ENCODE peak calls at places on chromosomes 5 and 9, in nine cellular contexts. Y, N, F, P, K, J, X, R and W are unnamed samples.

GRCh38 chr5:52015760-52016159 is 632.5 kb downstream of the ISL1 start:
- DNase-seq in Y (peak), N (no peak), F (no peak), P (no peak), K (no peak), J (no peak), X (no peak), R (no peak), W (no peak)

GRCh38 chr5:74326571-74327338 is 313.8 kb downstream of the ENC1 start:
- DNase-seq in Y (peak), N (peak), F (peak), P (peak), K (no peak), J (peak), X (peak), R (peak), W (peak)

GRCh38 chr5:35248843-35249780 is 18.8 kb upstream of the PRLR start:
- DNase-seq in Y (no peak), N (no peak), F (no peak), P (no peak), K (no peak), J (no peak), X (no peak), R (peak), W (no peak)

GRCh38 chr9:91312717-91313325 is 48.9 kb downstream of the AUH start:
- DNase-seq in Y (no peak), N (no peak), F (no peak), P (peak), K (no peak), J (no peak), X (no peak), R (no peak), W (peak)

GRCh38 chr9:124258765-124259272 is 1.1 kb downstream of the NEK6 start:
- DNase-seq in Y (peak), N (no peak), F (no peak), P (no peak), K (no peak), J (no peak), X (no peak), R (no peak), W (no peak)

GRCh38 chr5:4941957-4942830 is 197.9 kb upstream of the ADAMTS16 start:
- DNase-seq in Y (peak), N (no peak), F (no peak), P (peak), K (no peak), J (no peak), X (peak), R (no peak), W (no peak)

GRCh38 chr9:93652604-93653592 is 76.5 kb downstream of the PHF2 start:
- DNase-seq in Y (no peak), N (peak), F (no peak), P (no peak), K (peak), J (no peak), X (no peak), R (no peak), W (no peak)

GRCh38 chr5:88236866-88237642 is 31.6 kb downstream of the TMEM161B start:
- DNase-seq in Y (no peak), N (no peak), F (peak), P (peak), K (no peak), J (peak), X (no peak), R (peak), W (no peak)

GRCh38 chr5:44847453-44847852 is 38.7 kb downstream of the MRPS30 start:
- DNase-seq in Y (no peak), N (no peak), F (no peak), P (no peak), K (no peak), J (no peak), X (no peak), R (no peak), W (no peak)

GRCh38 chr9:77066388-77066787 is 46.9 kb downstream of the FOXB2 start:
- DNase-seq in Y (no peak), N (no peak), F (no peak), P (no peak), K (no peak), J (no peak), X (no peak), R (no peak), W (no peak)

GRCh38 chr5:14060218-14060617 is 82.9 kb upstream of the TRIO start:
- DNase-seq in Y (no peak), N (no peak), F (no peak), P (no peak), K (no peak), J (no peak), X (no peak), R (no peak), W (no peak)

GRCh38 chr9:120362446-120362845 is 217.5 kb downstream of the CDK5RAP2 start:
- DNase-seq in Y (no peak), N (no peak), F (no peak), P (no peak), K (no peak), J (peak), X (no peak), R (peak), W (no peak)

GRCh38 chr9:88258587-88258986 is 120.3 kb upstream of the SPATA31C2 start:
- DNase-seq in Y (no peak), N (no peak), F (no peak), P (no peak), K (no peak), J (peak), X (no peak), R (no peak), W (peak)

GRCh38 chr5:101390317-101390908 is 487.3 kb upstream of the ST8SIA4 start:
- DNase-seq in Y (peak), N (no peak), F (peak), P (peak), K (no peak), J (peak), X (peak), R (peak), W (peak)

GRCh38 chr9:131764568-131764967 is 24.7 kb upstream of the RAPGEF1 start:
- DNase-seq in Y (no peak), N (no peak), F (no peak), P (no peak), K (no peak), J (no peak), X (no peak), R (no peak), W (no peak)

GRCh38 chr5:150497274-150497988 is 10.5 kb upstream of the NDST1 start:
- DNase-seq in Y (no peak), N (peak), F (peak), P (peak), K (no peak), J (peak), X (no peak), R (peak), W (peak)

GRCh38 chr5:76175821-76176403 is 92.7 kb downstream of the SV2C start:
- DNase-seq in Y (peak), N (no peak), F (no peak), P (no peak), K (no peak), J (no peak), X (peak), R (no peak), W (no peak)

GRCh38 chr5:148005788-148006520 is 57.8 kb upstream of the SPINK5 start:
- DNase-seq in Y (no peak), N (no peak), F (no peak), P (no peak), K (no peak), J (no peak), X (peak), R (no peak), W (no peak)

GRCh38 chr5:132465095-132465707 is 25.4 kb downstream of the IRF1 start:
- DNase-seq in Y (no peak), N (no peak), F (no peak), P (no peak), K (peak), J (no peak), X (peak), R (no peak), W (no peak)

GRCh38 chr5:42894057-42894456 is 82.4 kb upstream of the SELENOP start:
- DNase-seq in Y (no peak), N (no peak), F (no peak), P (no peak), K (no peak), J (no peak), X (no peak), R (peak), W (no peak)

GRCh38 chr5:139795074-139796001 is at the start of gene PSD2:
- DNase-seq in Y (peak), N (peak), F (no peak), P (peak), K (no peak), J (no peak), X (peak), R (no peak), W (peak)

GRCh38 chr5:158212915-158213314 is 354.0 kb upstream of the CLINT1 start:
- DNase-seq in Y (no peak), N (no peak), F (no peak), P (peak), K (no peak), J (no peak), X (no peak), R (peak), W (peak)

GRCh38 chr9:72627147-72627546 is 105.7 kb downstream of the TMC1 start:
- DNase-seq in Y (no peak), N (peak), F (no peak), P (no peak), K (no peak), J (no peak), X (no peak), R (no peak), W (no peak)

GRCh38 chr5:178080056-178080455 is 33.3 kb upstream of the N4BP3 start:
- DNase-seq in Y (no peak), N (no peak), F (no peak), P (no peak), K (no peak), J (no peak), X (no peak), R (no peak), W (no peak)

GRCh38 chr5:138753794-138754698 is 821 bp downstream of the CTNNA1 start:
- DNase-seq in Y (peak), N (peak), F (peak), P (peak), K (no peak), J (peak), X (peak), R (peak), W (peak)

GRCh38 chr5:73985145-73985544 is 359.1 kb downstream of the ARHGEF28 start:
- DNase-seq in Y (no peak), N (no peak), F (no peak), P (peak), K (no peak), J (peak), X (no peak), R (peak), W (peak)

GRCh38 chr9:14372437-14373318 is 58.7 kb upstream of the NFIB start:
- DNase-seq in Y (no peak), N (no peak), F (peak), P (peak), K (no peak), J (peak), X (no peak), R (peak), W (peak)

GRCh38 chr9:127742435-127743088 is 7.5 kb upstream of the TOR2A start:
- DNase-seq in Y (peak), N (no peak), F (peak), P (peak), K (no peak), J (peak), X (no peak), R (no peak), W (peak)

GRCh38 chr9:136011703-136012496 is 50.7 kb upstream of the UBAC1 start:
- DNase-seq in Y (peak), N (peak), F (no peak), P (no peak), K (no peak), J (peak), X (no peak), R (peak), W (no peak)

GRCh38 chr5:80070338-80071056 is 35.3 kb downstream of the THBS4 start:
- DNase-seq in Y (no peak), N (no peak), F (no peak), P (no peak), K (no peak), J (no peak), X (no peak), R (no peak), W (no peak)

GRCh38 chr5:93909356-93909755 is 168.0 kb upstream of the POU5F2 start:
- DNase-seq in Y (no peak), N (no peak), F (no peak), P (no peak), K (no peak), J (peak), X (peak), R (no peak), W (peak)
- TF ChIP-seq CTCF in Y (peak), N (no peak), F (peak), P (peak), K (no peak), J (peak), X (no peak), R (peak), W (no peak)

DNA sequence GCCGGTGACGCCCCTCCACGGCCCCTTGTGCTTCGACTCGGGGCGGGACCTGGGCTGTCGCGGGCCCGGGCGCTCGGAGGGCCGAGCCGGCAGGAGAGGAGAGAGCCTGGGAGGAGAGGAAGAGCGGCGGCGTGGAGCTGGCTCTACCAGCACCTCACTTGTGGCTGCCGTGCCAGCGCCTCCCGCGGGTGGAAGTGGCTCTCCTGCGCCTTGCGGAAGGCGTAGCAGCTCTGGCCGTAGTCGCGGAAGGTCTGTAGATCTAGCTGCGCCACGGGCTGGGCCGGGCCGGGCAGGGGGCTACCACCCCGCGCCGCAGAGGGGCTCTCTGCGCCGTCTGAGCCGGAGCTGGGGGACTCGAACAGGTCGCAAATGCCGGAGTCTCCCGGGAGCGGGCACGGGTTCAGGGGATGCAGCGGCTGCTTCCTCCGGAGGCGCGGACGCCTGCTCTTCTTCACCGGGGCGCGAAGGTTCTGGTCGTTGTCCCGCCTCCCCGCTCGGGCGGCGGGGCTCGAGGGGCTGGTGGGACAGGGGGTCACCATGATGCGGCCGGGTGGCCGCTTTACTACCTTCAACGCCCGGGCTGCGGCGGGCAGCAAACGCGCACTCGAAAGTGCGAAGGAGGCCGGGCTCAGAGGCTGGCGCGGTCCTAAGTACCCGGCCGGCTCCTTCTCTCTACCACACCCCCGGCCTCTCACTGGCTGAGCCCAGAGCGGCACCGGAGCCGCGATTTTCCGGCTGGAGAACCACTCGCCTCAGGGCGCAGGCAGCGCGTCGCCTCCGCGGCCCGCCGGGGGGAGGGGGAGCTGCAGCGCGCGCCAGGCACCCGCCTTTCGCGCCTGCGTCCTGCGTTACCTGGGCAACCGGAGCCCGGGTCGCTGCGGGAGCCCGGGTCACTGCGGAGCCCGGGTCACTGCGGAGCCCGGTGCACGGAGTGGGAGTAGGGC is at the start of gene CCNO:
- DNase-seq in Y (peak), N (peak), F (peak), P (peak), K (peak), J (peak), X (peak), R (peak), W (peak)
- TF ChIP-seq CTCF in Y (no peak), N (no peak), F (no peak), P (peak), K (no peak), J (no peak), X (no peak), R (no peak), W (no peak)

GRCh38 chr9:37026085-37026935 is 7.8 kb downstream of the PAX5 start:
- DNase-seq in Y (no peak), N (no peak), F (no peak), P (no peak), K (no peak), J (no peak), X (peak), R (no peak), W (no peak)

GRCh38 chr9:37026936-37027581 is 7.0 kb downstream of the PAX5 start:
- DNase-seq in Y (no peak), N (no peak), F (no peak), P (no peak), K (no peak), J (no peak), X (no peak), R (no peak), W (no peak)

GRCh38 chr9:37027582-37028424 is 6.3 kb downstream of the PAX5 start:
- DNase-seq in Y (peak), N (peak), F (peak), P (peak), K (peak), J (peak), X (peak), R (peak), W (peak)

GRCh38 chr9:37028425-37029031 is 5.5 kb downstream of the PAX5 start:
- DNase-seq in Y (no peak), N (no peak), F (no peak), P (no peak), K (no peak), J (no peak), X (no peak), R (no peak), W (no peak)

DNA sequence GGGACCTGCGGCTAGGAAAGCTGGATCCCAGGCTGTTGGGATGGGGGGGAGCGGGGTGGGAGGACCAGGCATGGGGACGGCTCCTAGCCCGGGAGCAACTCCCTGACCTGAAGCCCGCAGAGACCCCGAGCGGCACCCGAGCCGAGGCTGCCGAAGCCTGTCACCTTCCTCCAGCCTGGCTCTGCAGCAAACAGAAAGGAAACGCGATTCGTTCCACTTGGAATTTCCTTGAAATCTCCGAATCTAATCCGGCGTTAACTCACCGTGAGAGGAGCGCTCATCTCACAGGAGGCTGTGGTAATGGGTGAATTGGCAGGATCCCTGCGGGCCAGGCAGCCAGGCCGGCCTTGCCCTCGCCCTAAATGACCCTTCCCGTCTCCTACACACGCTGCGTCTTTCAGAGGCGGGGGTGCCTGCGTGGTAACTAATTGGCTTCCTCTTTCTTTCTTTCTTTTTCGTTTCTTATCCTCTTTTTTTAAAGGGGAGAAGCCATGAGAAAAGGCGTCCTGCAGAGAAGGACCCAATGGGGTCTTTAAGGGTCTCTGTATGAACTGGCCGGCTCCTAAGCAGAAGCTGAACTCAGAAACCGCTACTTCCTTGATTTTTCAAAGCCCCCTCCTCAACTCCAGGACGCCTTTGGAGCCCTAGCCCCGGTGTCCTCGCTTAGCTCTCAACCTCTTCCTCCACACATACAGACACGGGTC is 8.5 kb downstream of the PAX5 start:
- DNase-seq in Y (no peak), N (no peak), F (no peak), P (no peak), K (no peak), J (no peak), X (no peak), R (no peak), W (no peak)
- TF ChIP-seq CTCF in Y (no peak), N (no peak), F (no peak), P (no peak), K (no peak), J (no peak), X (no peak), R (no peak), W (no peak)

DNA sequence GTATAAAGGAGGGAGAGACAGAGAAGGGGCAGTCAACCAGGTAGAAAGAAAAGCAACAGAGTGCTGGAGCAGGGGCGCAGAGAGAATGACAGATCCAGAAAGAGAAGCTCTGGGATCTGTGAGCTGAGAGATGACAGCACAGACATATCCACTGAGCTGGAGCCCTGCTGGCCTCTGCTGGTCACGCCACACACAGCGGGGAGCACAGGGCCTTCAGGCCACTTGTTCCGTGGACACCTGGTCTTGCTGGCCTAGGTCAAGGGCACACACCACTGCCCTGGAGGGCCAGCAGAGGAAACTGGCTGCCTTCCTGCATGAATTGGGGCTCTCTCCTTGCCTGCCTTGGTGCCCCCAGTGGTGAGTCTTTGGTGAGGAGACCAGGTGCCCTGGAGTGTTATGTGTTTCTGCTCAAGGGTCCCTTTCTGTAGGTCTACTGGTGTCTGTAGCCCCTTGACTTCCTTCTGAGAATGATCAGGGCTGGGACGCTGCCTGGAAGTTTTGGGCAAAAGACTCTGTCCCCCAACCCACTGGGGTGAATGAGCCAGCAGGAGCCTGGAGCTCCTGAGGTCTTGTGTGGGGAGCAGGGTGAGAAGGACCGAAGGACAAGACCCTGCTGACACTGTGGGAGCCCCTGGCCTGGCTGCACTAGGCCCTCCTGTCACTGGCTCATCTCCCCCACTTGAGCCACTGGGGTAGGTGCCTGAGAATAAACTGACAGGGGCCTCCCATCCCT is 59.2 kb upstream of the ADAMTS2 start:
- DNase-seq in Y (peak), N (no peak), F (peak), P (no peak), K (no peak), J (peak), X (no peak), R (peak), W (no peak)
- TF ChIP-seq CTCF in Y (peak), N (no peak), F (peak), P (no peak), K (no peak), J (peak), X (no peak), R (peak), W (no peak)

GRCh38 chr9:109411818-109412352 is 86.2 kb downstream of the PTPN3 start:
- DNase-seq in Y (peak), N (no peak), F (peak), P (peak), K (no peak), J (peak), X (peak), R (peak), W (no peak)
- TF ChIP-seq CTCF in Y (peak), N (peak), F (peak), P (peak), K (no peak), J (peak), X (peak), R (peak), W (peak)